ENCODE peak calls at places on chromosomes 1 and 21, in five cellular contexts. D is A549, V is IMR-90, A is GM12878, U is SK-N-SH. F is an unnamed sample.
A peak's percentile ranks its signal among the peaks of the same experiment; 100 is the strongest.

GRCh38 chr1:19381261-19381660 is 69.1 kb downstream of the SLC66A1 start:
- DNase-seq in D (no peak), V (no peak), A (no peak), U (no peak), F (no peak)

GRCh38 chr1:175765293-175765692 is 21.9 kb upstream of the TNR start:
- DNase-seq in D (no peak), V (no peak), A (no peak), U (no peak), F (no peak)

GRCh38 chr1:243493156-243494129 is 237.6 kb downstream of the SDCCAG8 start:
- DNase-seq in D (no peak), V (peak; percentile 61), A (no peak), U (peak; percentile 61), F (no peak)

GRCh38 chr1:91784616-91785015 is 101.3 kb downstream of the TGFBR3 start:
- DNase-seq in D (no peak), V (no peak), A (no peak), U (no peak), F (no peak)

GRCh38 chr1:233114860-233115259 is 164.4 kb downstream of the NTPCR start:
- DNase-seq in D (no peak), V (no peak), A (no peak), U (no peak), F (no peak)

GRCh38 chr1:203538726-203539125 is 44.8 kb downstream of the OPTC start:
- DNase-seq in D (no peak), V (no peak), A (no peak), U (no peak), F (no peak)

GRCh38 chr21:28805885-28806284 is 186.8 kb downstream of the LTN1 start:
- DNase-seq in D (no peak), V (peak; percentile 97), A (no peak), U (no peak), F (no peak)

GRCh38 chr1:14782741-14783591 is 184.5 kb downstream of the KAZN start:
- DNase-seq in D (no peak), V (no peak), A (no peak), U (peak; percentile 40), F (peak; percentile 87)

GRCh38 chr1:44313265-44313918 is 41.7 kb downstream of the ERI3 start:
- DNase-seq in D (no peak), V (no peak), A (no peak), U (no peak), F (no peak)

GRCh38 chr1:14552246-14552970 is 46.1 kb upstream of the KAZN start:
- DNase-seq in D (no peak), V (no peak), A (no peak), U (no peak), F (no peak)

GRCh38 chr1:80498673-80499072 is 1302.1 kb upstream of the ADGRL2 start:
- DNase-seq in D (no peak), V (no peak), A (no peak), U (no peak), F (no peak)

GRCh38 chr1:57422271-57423134 is 1.4 kb downstream of the DAB1 start:
- DNase-seq in D (no peak), V (peak; percentile 34), A (no peak), U (peak; percentile 73), F (no peak)

GRCh38 chr1:152186556-152187285 is 27.7 kb upstream of the RPTN start:
- DNase-seq in D (no peak), V (no peak), A (no peak), U (no peak), F (no peak)

GRCh38 chr1:104380003-104380402 is 630.3 kb downstream of the AMY1C start:
- DNase-seq in D (no peak), V (no peak), A (no peak), U (no peak), F (no peak)

GRCh38 chr1:2074944-2075740 is 24.9 kb downstream of the PRKCZ start:
- DNase-seq in D (no peak), V (peak; percentile 21), A (no peak), U (peak; percentile 67), F (no peak)

GRCh38 chr1:155136728-155137127 is 1.1 kb downstream of the SLC50A1 start:
- DNase-seq in D (no peak), V (no peak), A (no peak), U (no peak), F (no peak)

GRCh38 chr21:37514038-37514665 is 147.6 kb downstream of the DYRK1A start:
- DNase-seq in D (no peak), V (no peak), A (no peak), U (no peak), F (no peak)

DNA sequence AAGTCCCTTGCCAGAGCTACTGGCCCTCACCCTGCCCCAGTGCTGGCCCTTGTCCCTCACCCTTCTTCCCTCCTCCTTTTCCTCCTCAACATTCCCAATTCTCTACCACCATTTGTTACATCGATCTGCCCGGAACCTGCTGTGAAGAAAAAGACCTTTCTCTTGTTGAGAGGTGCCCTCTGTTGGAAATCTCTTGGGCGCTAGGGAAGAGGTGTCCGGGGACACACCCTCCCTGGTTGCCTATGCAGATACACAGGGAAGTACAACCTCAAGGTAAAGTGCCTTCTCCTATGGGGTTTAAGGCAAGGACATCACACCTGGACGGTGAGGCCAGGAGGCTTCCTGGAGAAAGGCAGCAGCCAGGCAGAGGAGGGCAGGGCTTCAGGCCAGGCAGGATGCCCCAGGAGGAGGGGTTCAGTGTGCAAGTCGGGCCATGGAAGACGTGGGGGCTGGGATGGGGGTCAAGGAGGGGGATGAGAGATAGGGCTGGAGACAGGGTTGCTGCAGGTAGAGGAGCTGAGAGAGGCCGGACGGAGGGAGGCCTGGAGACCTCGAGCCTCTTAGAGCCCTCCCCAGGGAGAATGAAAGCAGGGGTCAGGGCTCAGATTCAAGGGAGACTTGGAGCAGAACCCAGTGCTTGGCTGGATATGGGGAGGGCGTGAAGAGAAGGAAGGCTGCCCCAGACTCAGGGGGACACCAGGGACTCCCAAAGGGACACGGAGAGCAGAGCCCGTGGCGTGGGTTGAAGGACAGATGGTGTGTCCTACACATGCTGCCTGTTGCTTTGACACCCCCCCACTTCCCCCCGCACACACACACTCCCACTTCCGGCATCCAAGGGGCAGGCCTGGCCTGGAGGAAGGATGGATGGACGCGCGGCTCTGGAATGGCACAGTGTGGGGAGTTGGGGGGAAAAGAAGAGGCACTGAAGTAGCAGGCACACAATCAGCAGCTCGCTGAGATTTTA is 44.5 kb downstream of the RIPK4 start:
- DNase-seq in D (no peak), V (no peak), A (no peak), U (no peak), F (no peak)
- TF ChIP-seq RCOR1 in D (no peak), V (no peak), A (no peak), U (no peak), F (no peak)

GRCh38 chr1:234730110-234730509 is 120.1 kb upstream of the IRF2BP2 start:
- DNase-seq in D (no peak), V (no peak), A (peak; percentile 17), U (no peak), F (no peak)

GRCh38 chr1:234731371-234732085 is 121.5 kb upstream of the IRF2BP2 start:
- DNase-seq in D (peak; percentile 29), V (peak; percentile 93), A (peak; percentile 68), U (no peak), F (no peak)

GRCh38 chr1:234732260-234732659 is 122.3 kb upstream of the IRF2BP2 start:
- DNase-seq in D (no peak), V (no peak), A (no peak), U (no peak), F (no peak)

GRCh38 chr1:234729566-234729965 is 119.6 kb upstream of the IRF2BP2 start:
- DNase-seq in D (no peak), V (peak; percentile 58), A (no peak), U (no peak), F (no peak)

DNA sequence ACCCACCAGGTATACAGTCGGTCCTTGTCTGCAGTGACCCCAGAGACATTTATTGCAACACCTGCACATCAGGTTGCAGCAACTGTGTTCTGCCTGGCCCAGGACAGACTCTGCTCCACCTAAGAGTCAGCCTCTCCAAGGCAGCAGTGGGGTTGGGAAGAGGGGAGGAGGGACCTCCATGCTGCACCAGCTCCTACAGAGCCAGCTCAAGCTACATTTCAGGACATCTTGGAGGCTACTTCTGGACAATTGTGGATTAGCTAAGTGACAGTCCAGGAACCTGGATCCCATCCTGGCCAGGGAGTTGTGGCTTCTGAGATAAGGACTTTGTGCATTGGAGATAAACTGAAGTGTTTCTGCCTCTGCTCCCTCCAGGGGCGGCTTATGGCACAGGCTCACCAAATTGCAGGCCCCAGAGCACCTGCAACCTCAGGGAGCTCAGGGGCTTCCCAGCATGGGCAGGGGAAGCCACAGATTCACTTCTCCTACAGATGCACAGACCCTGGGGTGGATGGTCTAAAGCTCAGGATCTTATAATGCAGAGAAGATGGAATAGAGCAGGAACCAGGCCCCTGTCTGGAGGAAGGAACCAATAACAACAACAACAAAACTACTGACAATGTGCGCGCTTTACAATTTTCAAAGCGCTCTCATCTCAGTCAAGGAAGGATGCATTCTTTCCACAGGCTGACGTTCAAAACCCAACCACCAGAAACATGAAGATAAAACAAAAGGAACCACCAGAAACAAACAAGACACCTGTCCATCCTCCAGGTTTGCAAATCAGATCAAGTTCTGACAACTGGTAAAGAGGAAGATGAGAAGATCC is 120.8 kb upstream of the IRF2BP2 start:
- DNase-seq in D (no peak), V (no peak), A (peak; percentile 51), U (no peak), F (peak; percentile 61)
- TF ChIP-seq RCOR1 in D (no peak), V (no peak), A (no peak), U (no peak), F (peak; percentile 90)

DNA sequence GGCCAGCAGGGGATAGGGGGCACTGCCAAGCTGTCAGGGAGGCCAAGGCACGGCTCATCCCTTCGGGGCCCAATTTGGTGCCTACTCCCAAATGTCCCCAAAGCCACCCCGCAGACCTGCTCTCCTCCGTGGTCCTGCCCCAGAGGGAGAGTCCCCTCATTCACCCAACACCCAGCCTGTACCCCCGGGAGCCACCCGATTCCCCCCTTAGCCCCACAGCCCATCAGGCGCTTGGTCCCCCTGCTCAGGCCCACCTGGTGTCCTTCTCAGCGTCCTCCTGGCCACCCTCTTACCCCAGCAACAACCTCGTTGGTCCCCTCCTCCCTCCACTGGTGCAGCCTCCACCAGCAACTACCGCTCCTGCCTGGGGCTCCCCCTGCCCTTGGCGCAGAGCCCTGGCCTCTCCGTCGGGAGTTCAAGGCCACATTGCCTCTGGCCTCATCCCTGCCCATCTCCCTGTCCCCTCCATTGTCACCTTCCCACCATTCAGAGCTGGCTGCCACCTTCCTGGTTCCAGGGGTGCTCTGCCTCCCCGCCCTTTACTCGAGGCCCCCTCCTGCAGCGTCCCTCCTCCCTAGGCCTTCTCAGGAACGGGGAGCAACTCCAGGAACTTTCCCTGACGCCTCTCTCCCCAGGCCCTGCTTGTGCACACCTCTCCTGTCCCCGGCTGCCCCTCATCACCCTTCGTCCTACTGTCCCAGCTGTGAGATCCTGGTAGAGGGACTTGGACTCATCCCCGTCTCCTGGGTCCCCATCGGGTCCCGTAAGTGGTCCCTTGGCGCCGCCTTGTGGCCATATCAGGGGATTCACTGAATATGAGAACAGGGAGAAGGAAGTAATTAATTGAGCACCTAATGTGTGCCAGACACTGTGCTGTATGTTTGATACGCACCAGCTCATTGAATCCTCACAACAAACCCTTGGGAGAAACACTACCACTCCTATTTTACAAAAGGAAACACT is 73.9 kb downstream of the RAP1GAP start:
- DNase-seq in D (peak; percentile 60), V (peak; percentile 36), A (no peak), U (peak; percentile 86), F (peak; percentile 82)
- TF ChIP-seq RCOR1 in D (no peak), V (no peak), A (no peak), U (peak; percentile 33), F (peak; percentile 59)

DNA sequence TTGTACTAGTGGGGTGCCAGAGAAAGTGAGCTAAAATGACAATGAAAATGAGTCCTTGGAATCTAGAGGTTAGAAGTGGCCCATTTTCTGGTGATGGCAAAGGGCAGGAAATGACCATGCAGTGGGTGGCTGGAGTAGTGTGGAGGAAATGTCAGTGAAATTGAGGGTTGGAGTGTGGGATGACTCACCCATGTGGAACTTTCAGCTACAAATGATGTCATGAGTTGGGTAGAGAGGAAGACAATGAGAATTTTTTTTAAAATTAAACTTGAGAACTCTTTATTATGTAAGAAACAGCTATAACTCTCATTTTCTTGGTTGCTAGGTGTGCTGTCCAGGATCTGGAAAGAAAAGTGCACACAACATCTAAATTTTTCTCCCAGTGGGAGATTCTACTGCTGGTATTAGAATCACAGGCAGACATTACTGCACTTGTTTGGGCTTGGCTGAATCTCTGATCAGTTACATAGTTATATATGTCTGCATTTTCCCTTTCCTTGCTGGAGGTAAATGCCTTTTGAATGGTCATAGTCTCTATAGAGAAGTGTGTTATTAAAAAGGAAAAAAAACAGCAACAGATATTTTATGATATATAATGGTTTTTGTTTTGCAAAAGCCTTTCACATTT is 56.8 kb upstream of the GNG12 start:
- DNase-seq in D (peak; percentile 69), V (peak; percentile 93), A (no peak), U (no peak), F (peak; percentile 64)
- TF ChIP-seq RCOR1 in D (no peak), V (no peak), A (no peak), U (no peak), F (no peak)